ENCODE peak calls at places on chromosomes 3 and 15, in four cellular contexts. One of them, this sample, is unnamed.

GRCh38 chr15:63836579-63836978 is 2.8 kb upstream of the HERC1 start:
- DNase-seq in dorsolateral prefrontal cortex: no peak
- DNase-seq in coronary artery: no peak
- DNase-seq in aorta: no peak
- DNase-seq in this sample: no peak

GRCh38 chr3:196220587-196220986 is 4.3 kb downstream of the SLC51A start:
- DNase-seq in dorsolateral prefrontal cortex: no peak
- DNase-seq in coronary artery: no peak
- DNase-seq in aorta: peak; percentile 81
- DNase-seq in this sample: no peak

GRCh38 chr3:5022966-5023776 is 43.9 kb downstream of the BHLHE40 start:
- DNase-seq in dorsolateral prefrontal cortex: no peak
- DNase-seq in coronary artery: peak; percentile 81
- DNase-seq in aorta: peak; percentile 79
- DNase-seq in this sample: no peak

GRCh38 chr3:37179144-37179967 is 5.0 kb upstream of the LRRFIP2 start:
- DNase-seq in dorsolateral prefrontal cortex: no peak
- DNase-seq in coronary artery: no peak
- DNase-seq in aorta: no peak
- DNase-seq in this sample: no peak

GRCh38 chr3:46932455-46933225 is 43.9 kb downstream of the CCDC12 start:
- DNase-seq in dorsolateral prefrontal cortex: no peak
- DNase-seq in coronary artery: no peak
- DNase-seq in aorta: no peak
- DNase-seq in this sample: no peak

GRCh38 chr3:51968883-51969674 is 1.8 kb upstream of the PCBP4 start:
- DNase-seq in dorsolateral prefrontal cortex: no peak
- DNase-seq in coronary artery: no peak
- DNase-seq in aorta: no peak
- DNase-seq in this sample: no peak

GRCh38 chr15:78415284-78415683 is 22.7 kb upstream of the IREB2 start:
- DNase-seq in dorsolateral prefrontal cortex: no peak
- DNase-seq in coronary artery: no peak
- DNase-seq in aorta: no peak
- DNase-seq in this sample: no peak

GRCh38 chr3:45937206-45938042 is 5.8 kb upstream of the CXCR6 start:
- DNase-seq in dorsolateral prefrontal cortex: no peak
- DNase-seq in coronary artery: no peak
- DNase-seq in aorta: no peak
- DNase-seq in this sample: no peak

GRCh38 chr3:71724584-71725278 is 471 bp downstream of the EIF4E3 start:
- DNase-seq in dorsolateral prefrontal cortex: no peak
- DNase-seq in coronary artery: peak; percentile 76
- DNase-seq in aorta: peak; percentile 64
- DNase-seq in this sample: no peak

GRCh38 chr15:94346272-94346671 is 114.9 kb downstream of the MCTP2 start:
- DNase-seq in dorsolateral prefrontal cortex: no peak
- DNase-seq in coronary artery: no peak
- DNase-seq in aorta: no peak
- DNase-seq in this sample: no peak

GRCh38 chr3:33936921-33937210 is 138.4 kb downstream of the PDCD6IP start:
- DNase-seq in dorsolateral prefrontal cortex: no peak
- DNase-seq in coronary artery: no peak
- DNase-seq in aorta: no peak
- DNase-seq in this sample: no peak

GRCh38 chr3:38632989-38633388 is 16.5 kb downstream of the SCN5A start:
- DNase-seq in dorsolateral prefrontal cortex: no peak
- DNase-seq in coronary artery: no peak
- DNase-seq in aorta: no peak
- DNase-seq in this sample: no peak
- H3K27ac ChIP-seq in dorsolateral prefrontal cortex: no peak overlapping the region
- H3K27ac ChIP-seq in coronary artery: no peak overlapping the region
- H3K27ac ChIP-seq in aorta: no peak overlapping the region
- H3K27ac ChIP-seq in this sample: no peak overlapping the region

DNA sequence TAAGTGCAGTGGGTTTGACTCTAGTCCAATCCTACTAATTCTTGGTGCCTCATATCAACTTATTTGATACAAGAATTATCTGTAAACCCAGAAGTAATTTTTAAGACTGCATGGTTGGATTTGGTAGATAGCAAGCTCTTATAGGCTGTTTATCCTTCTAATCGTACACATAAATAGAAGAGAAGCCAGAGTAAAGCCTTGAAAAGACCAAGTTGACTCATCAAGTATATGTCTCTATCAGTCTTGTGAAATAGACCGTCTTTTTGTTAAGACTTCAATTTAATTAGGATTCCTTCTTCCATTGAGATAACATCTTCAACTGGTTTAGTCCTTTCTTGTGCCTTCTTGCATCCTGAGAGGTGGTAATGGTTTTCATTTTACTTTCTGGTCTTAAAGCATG is 265.5 kb upstream of the CDIN1 start:
- DNase-seq in dorsolateral prefrontal cortex: no peak
- DNase-seq in coronary artery: no peak
- DNase-seq in aorta: no peak
- DNase-seq in this sample: no peak
- H3K27ac ChIP-seq in dorsolateral prefrontal cortex: no peak overlapping the region
- H3K27ac ChIP-seq in coronary artery: no peak overlapping the region
- H3K27ac ChIP-seq in aorta: no peak overlapping the region
- H3K27ac ChIP-seq in this sample: no peak overlapping the region

GRCh38 chr3:32238027-32238815 is at the start of gene CMTM8:
- DNase-seq in dorsolateral prefrontal cortex: no peak
- DNase-seq in coronary artery: no peak
- DNase-seq in aorta: peak; percentile 64
- DNase-seq in this sample: no peak
- H3K27ac ChIP-seq in dorsolateral prefrontal cortex: peak within 1 kb of the TSS; percentile 40
- H3K27ac ChIP-seq in coronary artery: peak within 1 kb of the TSS; percentile 33
- H3K27ac ChIP-seq in aorta: no peak within 1 kb of the TSS
- H3K27ac ChIP-seq in this sample: peak within 1 kb of the TSS; percentile 16

DNA sequence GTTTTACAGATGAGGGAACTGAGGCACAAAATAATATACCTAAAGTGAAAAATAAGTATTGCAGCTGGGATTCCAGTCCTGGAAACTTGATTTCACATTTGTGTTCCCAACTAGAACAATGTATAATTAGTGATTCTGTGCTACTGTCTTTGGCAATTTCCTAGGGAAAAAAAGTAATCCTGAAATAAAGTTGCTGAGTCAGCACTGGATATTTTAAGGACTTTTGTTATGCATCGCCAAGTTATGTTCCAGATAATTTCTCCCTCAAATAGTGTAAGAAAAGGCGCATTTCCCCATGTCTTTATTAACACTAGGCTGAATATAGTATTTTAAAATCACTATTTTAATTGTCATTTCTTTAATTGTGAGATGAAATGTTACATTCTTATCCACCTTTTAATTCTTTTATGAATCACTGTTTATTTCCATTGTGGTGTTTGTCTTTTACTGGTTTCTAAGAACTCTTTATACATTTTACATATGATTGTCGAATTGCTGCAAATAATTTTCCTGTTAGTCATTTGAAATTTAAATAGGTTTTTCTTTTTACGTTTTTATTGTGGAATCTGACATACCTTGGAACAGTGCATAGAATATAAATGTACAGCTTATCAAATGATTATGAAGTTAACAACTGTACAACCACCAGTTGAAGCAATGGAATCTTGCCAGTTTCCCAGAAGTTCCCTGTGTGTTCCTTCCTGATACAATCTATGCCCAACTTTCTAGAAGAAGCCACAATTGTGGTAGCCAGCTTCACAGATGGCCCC is 56.6 kb downstream of the SH3GL3 start:
- DNase-seq in dorsolateral prefrontal cortex: no peak
- DNase-seq in coronary artery: no peak
- DNase-seq in aorta: no peak
- DNase-seq in this sample: no peak
- H3K27ac ChIP-seq in dorsolateral prefrontal cortex: no peak overlapping the region
- H3K27ac ChIP-seq in coronary artery: no peak overlapping the region
- H3K27ac ChIP-seq in aorta: no peak overlapping the region
- H3K27ac ChIP-seq in this sample: no peak overlapping the region

DNA sequence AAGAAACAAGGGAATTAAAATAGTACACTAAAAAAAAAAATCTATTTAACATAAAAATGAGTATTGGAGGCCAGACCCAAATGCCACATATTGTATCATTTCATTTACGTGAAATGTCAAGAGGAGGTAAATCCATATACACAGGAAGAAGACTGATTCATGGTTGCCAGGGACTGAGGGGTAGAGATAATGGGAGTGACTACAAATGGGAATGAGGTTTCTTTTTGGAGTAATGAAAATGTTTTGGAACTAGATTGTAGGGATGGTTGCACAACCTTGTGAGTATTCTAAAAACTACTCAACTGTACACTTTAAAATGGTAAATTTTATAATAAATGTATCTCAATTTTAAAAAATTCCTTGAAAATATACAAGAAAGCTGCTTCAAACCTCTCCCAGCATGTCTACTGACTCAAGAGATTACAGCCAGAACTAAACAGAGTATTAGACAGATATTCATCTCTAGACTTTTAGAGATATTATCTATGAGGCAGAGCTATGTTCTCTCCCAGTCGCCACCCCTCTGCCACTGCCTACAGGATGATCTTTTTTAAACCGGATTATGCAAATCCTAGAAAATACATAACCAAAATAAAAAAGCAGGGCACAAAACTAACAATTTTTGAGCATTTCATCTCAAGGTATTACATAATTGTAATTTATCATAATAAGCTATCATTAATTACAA is 6.2 kb downstream of the HLTF start:
- DNase-seq in dorsolateral prefrontal cortex: no peak
- DNase-seq in coronary artery: no peak
- DNase-seq in aorta: no peak
- DNase-seq in this sample: no peak
- H3K27ac ChIP-seq in dorsolateral prefrontal cortex: no peak overlapping the region
- H3K27ac ChIP-seq in coronary artery: no peak overlapping the region
- H3K27ac ChIP-seq in aorta: no peak overlapping the region
- H3K27ac ChIP-seq in this sample: no peak overlapping the region

GRCh38 chr15:85607141-85607806 is 187.5 kb downstream of the KLHL25 start:
- DNase-seq in dorsolateral prefrontal cortex: no peak
- DNase-seq in coronary artery: no peak
- DNase-seq in aorta: no peak
- DNase-seq in this sample: no peak
- H3K27ac ChIP-seq in dorsolateral prefrontal cortex: peak overlapping the region; percentile 23
- H3K27ac ChIP-seq in coronary artery: peak overlapping the region; percentile 75
- H3K27ac ChIP-seq in aorta: peak overlapping the region; percentile 15
- H3K27ac ChIP-seq in this sample: no peak overlapping the region

GRCh38 chr3:10420745-10421475 is 84.5 kb downstream of the ATP2B2 start:
- DNase-seq in dorsolateral prefrontal cortex: no peak
- DNase-seq in coronary artery: no peak
- DNase-seq in aorta: no peak
- DNase-seq in this sample: no peak
- H3K27ac ChIP-seq in dorsolateral prefrontal cortex: no peak overlapping the region
- H3K27ac ChIP-seq in coronary artery: no peak overlapping the region
- H3K27ac ChIP-seq in aorta: no peak overlapping the region
- H3K27ac ChIP-seq in this sample: no peak overlapping the region

DNA sequence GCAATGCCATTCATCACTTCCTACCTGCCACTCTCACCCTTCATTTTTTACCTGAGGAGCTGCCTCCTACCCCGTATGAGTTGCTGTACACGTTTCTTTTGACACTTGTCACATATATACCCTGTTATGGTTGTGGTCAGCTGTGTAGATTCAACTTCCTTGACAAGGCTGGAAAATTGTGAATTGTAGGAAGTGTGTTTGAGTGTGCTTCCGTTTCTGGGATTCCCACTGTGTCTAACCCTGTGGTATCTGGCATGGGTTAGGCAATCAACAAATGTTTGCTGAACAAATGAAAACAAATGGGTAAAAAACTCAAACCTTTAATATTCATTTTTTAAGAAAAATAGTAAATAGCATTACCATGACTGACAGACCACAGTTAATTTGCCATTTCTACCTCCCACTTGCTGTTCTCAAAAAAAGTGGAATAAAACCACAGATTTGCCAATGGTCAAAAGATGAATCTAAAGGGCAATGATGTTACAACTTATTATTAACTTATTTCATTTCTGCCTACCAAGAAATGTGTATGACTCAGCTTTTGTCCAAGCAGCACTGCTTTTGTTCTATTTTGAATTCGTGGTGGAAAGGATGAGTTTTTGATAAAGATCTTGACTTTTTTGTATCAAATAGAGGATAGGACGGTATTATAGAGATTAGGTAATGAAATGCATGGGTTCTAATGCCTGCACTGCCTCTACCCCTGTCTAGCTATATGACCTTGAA is 404.5 kb downstream of the LPP start:
- DNase-seq in dorsolateral prefrontal cortex: no peak
- DNase-seq in coronary artery: no peak
- DNase-seq in aorta: no peak
- DNase-seq in this sample: no peak
- H3K27ac ChIP-seq in dorsolateral prefrontal cortex: no peak overlapping the region
- H3K27ac ChIP-seq in coronary artery: no peak overlapping the region
- H3K27ac ChIP-seq in aorta: no peak overlapping the region
- H3K27ac ChIP-seq in this sample: no peak overlapping the region